ENCODE peak calls at places on chromosome 1, in five cellular contexts. Q is GM12878, T is HepG2, W is K562, K is H1. V is an unnamed sample.

GRCh38 chr1:207040181-207040533 is 7.6 kb upstream of the C1orf116 start:
- DNase-seq in Q (no peak), T (no peak), W (no peak), K (no peak), V (no peak)

GRCh38 chr1:211378844-211379243 is 52.2 kb downstream of the TRAF5 start:
- DNase-seq in Q (no peak), T (no peak), W (peak), K (no peak), V (no peak)

GRCh38 chr1:244273845-244274619 is 177.7 kb downstream of the ADSS2 start:
- DNase-seq in Q (no peak), T (no peak), W (peak), K (no peak), V (peak)

GRCh38 chr1:15418811-15419515 is 9.3 kb downstream of the EFHD2 start:
- DNase-seq in Q (no peak), T (no peak), W (no peak), K (no peak), V (no peak)

GRCh38 chr1:31823780-31824179 is 8.0 kb upstream of the SPOCD1 start:
- DNase-seq in Q (no peak), T (no peak), W (no peak), K (no peak), V (no peak)

GRCh38 chr1:56065729-56066128 is 513.6 kb downstream of the PLPP3 start:
- DNase-seq in Q (no peak), T (no peak), W (no peak), K (no peak), V (no peak)

GRCh38 chr1:218459878-218460277 is 114.7 kb downstream of the TGFB2 start:
- DNase-seq in Q (no peak), T (peak), W (peak), K (peak), V (peak)

GRCh38 chr1:24267003-24267402 is 52.2 kb upstream of the GRHL3 start:
- DNase-seq in Q (no peak), T (no peak), W (no peak), K (no peak), V (no peak)

GRCh38 chr1:89894210-89894668 is 73.4 kb downstream of the LRRC8D start:
- DNase-seq in Q (no peak), T (no peak), W (peak), K (no peak), V (peak)

GRCh38 chr1:22525646-22526045 is 37.6 kb upstream of the EPHA8 start:
- DNase-seq in Q (no peak), T (no peak), W (no peak), K (no peak), V (no peak)

GRCh38 chr1:227753999-227754764 is 18.9 kb downstream of the SNAP47 start:
- DNase-seq in Q (no peak), T (no peak), W (peak), K (no peak), V (no peak)

GRCh38 chr1:38929476-38929875 is 12.2 kb downstream of the RHBDL2 start:
- DNase-seq in Q (no peak), T (no peak), W (no peak), K (peak), V (no peak)

GRCh38 chr1:215844266-215844665 is 277.2 kb downstream of the KCTD3 start:
- DNase-seq in Q (no peak), T (no peak), W (no peak), K (no peak), V (no peak)

GRCh38 chr1:197917813-197918646 is 858 bp downstream of the LHX9 start:
- DNase-seq in Q (no peak), T (no peak), W (no peak), K (peak), V (no peak)

GRCh38 chr1:2279210-2279639 is 51.1 kb downstream of the SKI start:
- DNase-seq in Q (no peak), T (no peak), W (no peak), K (peak), V (no peak)

GRCh38 chr1:244226440-244226839 is 175.4 kb downstream of the ZBTB18 start:
- DNase-seq in Q (no peak), T (no peak), W (no peak), K (no peak), V (no peak)

GRCh38 chr1:190176776-190177175 is 300.9 kb downstream of the BRINP3 start:
- DNase-seq in Q (no peak), T (no peak), W (no peak), K (no peak), V (no peak)

GRCh38 chr1:29259802-29260441 is 23.6 kb downstream of the PTPRU start:
- DNase-seq in Q (no peak), T (no peak), W (peak), K (peak), V (no peak)

GRCh38 chr1:152926091-152926490 is 17.7 kb downstream of the IVL start:
- DNase-seq in Q (no peak), T (peak), W (peak), K (no peak), V (no peak)

GRCh38 chr1:91526496-91526895 is 25.8 kb downstream of the CDC7 start:
- DNase-seq in Q (no peak), T (no peak), W (no peak), K (no peak), V (no peak)

GRCh38 chr1:10635992-10636391 is 160.5 kb downstream of the CASZ1 start:
- DNase-seq in Q (no peak), T (no peak), W (no peak), K (no peak), V (no peak)

GRCh38 chr1:211548321-211549091 is 30.5 kb downstream of the SLC30A1 start:
- DNase-seq in Q (no peak), T (no peak), W (peak), K (no peak), V (no peak)

GRCh38 chr1:200108659-200109058 is 81.1 kb downstream of the NR5A2 start:
- DNase-seq in Q (no peak), T (no peak), W (no peak), K (no peak), V (no peak)

GRCh38 chr1:66598670-66599069 is 64.7 kb downstream of the SGIP1 start:
- DNase-seq in Q (no peak), T (no peak), W (no peak), K (no peak), V (no peak)

GRCh38 chr1:15939181-15940109 is 36.5 kb downstream of the ZBTB17 start:
- DNase-seq in Q (no peak), T (peak), W (no peak), K (peak), V (peak)

GRCh38 chr1:115980998-115981993 is 5.0 kb downstream of the SLC22A15 start:
- DNase-seq in Q (no peak), T (peak), W (peak), K (no peak), V (peak)

GRCh38 chr1:247378334-247379073 is 37.5 kb upstream of the NLRP3 start:
- DNase-seq in Q (no peak), T (no peak), W (no peak), K (no peak), V (no peak)

GRCh38 chr1:177984761-177985160 is 14.9 kb upstream of the SEC16B start:
- DNase-seq in Q (no peak), T (no peak), W (no peak), K (no peak), V (no peak)

GRCh38 chr1:177983087-177983823 is 13.4 kb upstream of the SEC16B start:
- DNase-seq in Q (no peak), T (no peak), W (no peak), K (no peak), V (no peak)

GRCh38 chr1:177981186-177981585 is 11.3 kb upstream of the SEC16B start:
- DNase-seq in Q (no peak), T (no peak), W (no peak), K (no peak), V (no peak)

GRCh38 chr1:177979272-177979671 is 9.4 kb upstream of the SEC16B start:
- DNase-seq in Q (no peak), T (no peak), W (no peak), K (no peak), V (no peak)

GRCh38 chr1:177983824-177984528 is 14.1 kb upstream of the SEC16B start:
- DNase-seq in Q (no peak), T (peak), W (peak), K (peak), V (peak)
- TF ChIP-seq HDAC2 in Q (no peak), T (no peak), W (no peak), K (no peak), V (no peak)

GRCh38 chr1:236394905-236395779 is 1.1 kb downstream of the EDARADD start:
- DNase-seq in Q (no peak), T (no peak), W (peak), K (peak), V (peak)
- TF ChIP-seq MAX in Q (no peak), T (no peak), W (no peak), K (no peak), V (no peak)

GRCh38 chr1:44266400-44267344 is 53.4 kb downstream of the DMAP1 start:
- DNase-seq in Q (no peak), T (no peak), W (no peak), K (no peak), V (no peak)
- TF ChIP-seq EP300 in Q (no peak), T (no peak), W (no peak), K (no peak), V (no peak)

GRCh38 chr1:233390842-233391241 is 63.3 kb downstream of the MAP3K21 start:
- DNase-seq in Q (no peak), T (no peak), W (no peak), K (no peak), V (no peak)

GRCh38 chr1:233387585-233387984 is 60.1 kb downstream of the MAP3K21 start:
- DNase-seq in Q (no peak), T (no peak), W (no peak), K (no peak), V (no peak)

GRCh38 chr1:233389169-233389568 is 61.6 kb downstream of the MAP3K21 start:
- DNase-seq in Q (no peak), T (no peak), W (no peak), K (no peak), V (no peak)

GRCh38 chr1:233391338-233391737 is 63.8 kb downstream of the MAP3K21 start:
- DNase-seq in Q (no peak), T (no peak), W (no peak), K (no peak), V (no peak)

GRCh38 chr1:233389867-233390266 is 62.3 kb downstream of the MAP3K21 start:
- DNase-seq in Q (no peak), T (no peak), W (no peak), K (no peak), V (no peak)
- TF ChIP-seq HDAC2 in Q (no peak), T (no peak), W (no peak), K (no peak), V (no peak)

GRCh38 chr1:57229998-57230397 is 193.9 kb downstream of the DAB1 start:
- DNase-seq in Q (no peak), T (no peak), W (no peak), K (no peak), V (no peak)

GRCh38 chr1:57232500-57232899 is 191.4 kb downstream of the DAB1 start:
- DNase-seq in Q (no peak), T (peak), W (peak), K (no peak), V (peak)

GRCh38 chr1:57234459-57234858 is 189.4 kb downstream of the DAB1 start:
- DNase-seq in Q (no peak), T (no peak), W (no peak), K (no peak), V (no peak)

GRCh38 chr1:57229076-57229475 is 194.8 kb downstream of the DAB1 start:
- DNase-seq in Q (no peak), T (no peak), W (peak), K (no peak), V (no peak)
- TF ChIP-seq MAX in Q (no peak), T (no peak), W (no peak), K (no peak), V (no peak)

GRCh38 chr1:184903111-184903692 is 71.1 kb downstream of the NIBAN1 start:
- DNase-seq in Q (no peak), T (no peak), W (no peak), K (no peak), V (no peak)
- TF ChIP-seq EP300 in Q (no peak), T (no peak), W (no peak), K (no peak), V (no peak)

DNA sequence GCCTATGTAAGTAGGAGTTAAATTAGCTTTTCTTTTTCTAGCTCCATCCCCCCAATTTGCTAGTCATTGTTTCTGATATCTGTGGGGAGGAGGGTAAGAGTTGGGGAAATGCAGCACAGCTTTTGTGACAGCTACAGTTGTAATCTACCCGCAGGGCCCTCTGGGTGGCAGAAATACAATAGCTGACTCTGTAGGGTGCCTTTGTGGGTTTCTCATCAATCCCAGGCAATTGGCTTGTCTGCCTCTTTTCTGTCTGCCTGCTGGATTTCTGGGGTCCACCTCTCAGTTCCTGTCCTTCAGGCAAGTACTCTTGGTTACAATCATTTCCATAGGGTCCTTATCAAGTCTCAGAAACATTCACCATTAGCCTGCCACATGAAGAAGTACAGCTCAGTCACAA is 19.1 kb upstream of the SLC44A5 start:
- DNase-seq in Q (no peak), T (no peak), W (no peak), K (peak), V (no peak)
- TF ChIP-seq HDAC2 in Q (no peak), T (no peak), W (no peak), K (no peak), V (no peak)

GRCh38 chr1:111968511-111968910 is 21.0 kb downstream of the KCND3 start:
- DNase-seq in Q (no peak), T (no peak), W (no peak), K (no peak), V (no peak)
- TF ChIP-seq MAX in Q (no peak), T (no peak), W (no peak), K (no peak), V (no peak)

GRCh38 chr1:208203127-208203847 is 40.9 kb downstream of the PLXNA2 start:
- DNase-seq in Q (no peak), T (peak), W (no peak), K (no peak), V (peak)
- TF ChIP-seq EP300 in Q (no peak), T (no peak), W (no peak), K (no peak), V (peak)